ENCODE peak calls at places on chromosome 10, in four cellular contexts. U is A549, G is WTC11, B is HepG2. C is an unnamed sample.
A peak's percentile ranks its signal among the peaks of the same experiment; 100 is the strongest.

GRCh38 chr10:123517376-123517775 is 148.8 kb upstream of the GPR26 start:
- DNase-seq in G (no peak), U (no peak), B (peak; percentile 41), C (no peak)

GRCh38 chr10:50325449-50326188 is 74.3 kb upstream of the ASAH2 start:
- DNase-seq in U (peak; percentile 56), G (no peak), B (no peak), C (peak; percentile 92)

GRCh38 chr10:92873029-92873428 is 24.7 kb downstream of the EXOC6 start:
- DNase-seq in U (no peak), B (peak; percentile 33), G (no peak), C (no peak)

GRCh38 chr10:126014309-126014708 is 117.9 kb downstream of the FANK1 start:
- DNase-seq in G (no peak), U (no peak), B (no peak), C (no peak)

GRCh38 chr10:13062813-13063212 is 37.1 kb upstream of the OPTN start:
- DNase-seq in G (no peak), B (no peak), U (no peak), C (peak; percentile 44)

GRCh38 chr10:44306147-44306710 is 78.7 kb downstream of the CXCL12 start:
- DNase-seq in B (no peak), U (peak; percentile 17), G (no peak), C (no peak)

GRCh38 chr10:113104071-113104470 is 154.0 kb downstream of the TCF7L2 start:
- DNase-seq in B (no peak), G (no peak), U (no peak), C (no peak)

GRCh38 chr10:88531383-88532092 is 51.6 kb downstream of the RNLS start:
- DNase-seq in U (no peak), G (no peak), B (no peak), C (no peak)

GRCh38 chr10:15587271-15587670 is 132.5 kb downstream of the ITGA8 start:
- DNase-seq in B (no peak), G (no peak), U (no peak), C (no peak)

GRCh38 chr10:65194131-65194530 is 1672.9 kb downstream of the REEP3 start:
- DNase-seq in U (peak; percentile 14), G (no peak), B (no peak), C (no peak)

GRCh38 chr10:124354411-124355382 is 64.0 kb downstream of the OAT start:
- DNase-seq in B (peak; percentile 75), U (peak; percentile 27), G (no peak), C (peak; percentile 66)

GRCh38 chr10:34687434-34688205 is 127.5 kb downstream of the PARD3 start:
- DNase-seq in B (no peak), U (peak; percentile 15), G (no peak), C (no peak)

GRCh38 chr10:79127151-79127961 is 58.6 kb downstream of the ZMIZ1 start:
- DNase-seq in B (peak; percentile 92), U (peak; percentile 95), G (no peak), C (peak; percentile 73)

GRCh38 chr10:33832124-33832787 is 497.8 kb upstream of the NRP1 start:
- DNase-seq in U (no peak), B (peak; percentile 89), G (no peak), C (no peak)

GRCh38 chr10:121501796-121502195 is 96.4 kb downstream of the FGFR2 start:
- DNase-seq in U (no peak), B (no peak), G (no peak), C (no peak)

GRCh38 chr10:44383749-44384600 is 922 bp downstream of the CXCL12 start:
- DNase-seq in U (peak; percentile 37), G (no peak), B (no peak), C (no peak)

GRCh38 chr10:21673668-21674067 is 139.6 kb downstream of the MLLT10 start:
- DNase-seq in U (no peak), G (no peak), B (no peak), C (no peak)

GRCh38 chr10:17386616-17387075 is 67.7 kb downstream of the ST8SIA6 start:
- DNase-seq in U (no peak), B (no peak), G (peak; percentile 26), C (peak; percentile 60)

GRCh38 chr10:86946215-86947170 is 10.9 kb downstream of the MMRN2 start:
- DNase-seq in B (no peak), G (peak; percentile 3), U (no peak), C (no peak)

GRCh38 chr10:28858641-28859040 is 181.3 kb downstream of the BAMBI start:
- DNase-seq in G (no peak), B (no peak), U (no peak), C (no peak)

GRCh38 chr10:11871470-11871869 is 48.3 kb downstream of the PROSER2 start:
- DNase-seq in G (no peak), U (no peak), B (no peak), C (no peak)

GRCh38 chr10:46289209-46289810 is 2.5 kb downstream of the ANTXRL start:
- DNase-seq in B (no peak), G (no peak), U (no peak), C (no peak)

GRCh38 chr10:11335167-11335652 is 276.2 kb downstream of the USP6NL start:
- DNase-seq in G (no peak), B (no peak), U (no peak), C (peak; percentile 16)

GRCh38 chr10:69089638-69090599 is 2.0 kb downstream of the SRGN start:
- DNase-seq in G (no peak), B (no peak), U (no peak), C (peak; percentile 34)

GRCh38 chr10:110059965-110060364 is 52.2 kb downstream of the ADD3 start:
- DNase-seq in G (no peak), U (no peak), B (no peak), C (no peak)

GRCh38 chr10:102342462-102342861 is 53.0 kb upstream of the NFKB2 start:
- DNase-seq in U (no peak), G (peak; percentile 59), B (no peak), C (no peak)

GRCh38 chr10:22624289-22624738 is 90.1 kb downstream of the PIP4K2A start:
- DNase-seq in U (peak; percentile 67), G (no peak), B (peak; percentile 97), C (peak; percentile 42)

GRCh38 chr10:43252785-43253341 is 14.0 kb downstream of the RASGEF1A start:
- DNase-seq in U (no peak), B (no peak), G (no peak), C (no peak)
- TF ChIP-seq HMGXB4 in U (no peak), B (no peak), G (no peak), C (no peak)

DNA sequence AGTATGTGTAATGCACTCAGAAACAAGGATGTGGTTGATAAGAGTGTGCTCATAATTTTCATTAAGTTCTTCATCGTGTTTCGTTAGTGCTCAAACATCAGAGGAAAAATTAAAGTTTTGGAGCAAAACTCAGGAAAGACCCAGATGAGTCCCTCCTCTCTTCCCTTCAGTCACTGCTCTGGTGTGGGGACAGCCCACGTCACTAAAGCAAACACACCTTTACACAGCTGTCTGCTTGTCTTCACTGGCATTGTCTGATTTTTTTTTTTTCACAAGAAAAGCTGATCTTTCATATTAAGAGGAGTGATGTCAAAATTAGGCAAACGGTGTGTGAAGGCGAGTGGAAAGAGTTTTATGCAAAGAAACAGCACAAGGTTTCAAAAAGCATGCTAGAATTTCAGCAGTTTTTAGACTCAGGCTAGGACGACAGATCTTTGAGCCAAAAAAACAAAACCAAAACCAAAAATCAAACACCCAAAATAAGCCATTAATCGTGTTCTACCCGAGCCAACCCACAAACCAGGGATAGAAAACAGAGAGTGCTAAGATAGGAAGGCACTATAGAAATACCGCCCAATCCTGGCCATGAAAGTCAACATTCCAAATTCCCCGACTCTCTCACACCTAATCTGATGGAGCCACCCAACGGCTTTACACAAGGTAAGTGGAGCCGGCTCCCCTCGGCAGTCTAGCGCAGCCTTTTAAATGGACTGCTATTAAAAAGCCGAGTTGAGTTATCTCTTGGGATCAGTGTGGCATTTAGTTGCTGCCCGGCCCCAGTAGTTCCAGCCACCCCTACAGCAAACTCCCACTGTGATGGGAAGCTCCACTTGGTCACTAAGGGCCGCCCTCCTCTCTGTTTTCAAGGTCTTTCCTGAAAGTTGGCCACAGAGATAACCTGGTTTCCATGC is 27.9 kb upstream of the GATA3 start:
- DNase-seq in U (no peak), G (no peak), B (peak; percentile 39), C (no peak)
- TF ChIP-seq HMGXB4 in U (no peak), G (no peak), B (no peak), C (no peak)

DNA sequence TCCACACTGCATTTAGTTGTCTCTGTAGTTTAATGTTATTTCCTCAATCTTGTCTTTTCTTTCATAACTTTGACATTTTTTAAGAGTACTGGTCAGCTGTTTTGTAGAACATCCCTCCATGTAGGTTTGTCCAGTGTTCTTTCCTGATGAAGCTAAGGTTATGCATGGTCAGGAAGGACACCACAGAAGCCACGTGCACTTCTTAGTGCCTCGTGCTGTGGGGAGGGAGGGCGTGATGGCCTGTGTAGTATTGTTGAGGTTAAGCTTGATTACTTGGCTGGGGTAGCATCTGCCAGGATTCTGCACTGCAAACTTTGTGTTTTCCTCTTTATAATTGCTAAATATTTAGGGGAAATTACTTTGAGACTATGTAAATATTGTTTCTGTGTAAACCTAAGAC is 48.3 kb downstream of the MCMBP start:
- DNase-seq in U (no peak), B (no peak), G (no peak), C (no peak)
- TF ChIP-seq HMGXB4 in U (no peak), B (no peak), G (no peak), C (no peak)

GRCh38 chr10:70430489-70431445 is 10.7 kb downstream of the NODAL start:
- DNase-seq in U (peak; percentile 11), B (peak; percentile 80), G (peak; percentile 33), C (no peak)
- TF ChIP-seq HMGXB4 in U (no peak), B (no peak), G (no peak), C (no peak)

GRCh38 chr10:71367279-71367678 is 29.4 kb upstream of the CDH23 start:
- DNase-seq in G (no peak), B (no peak), U (no peak), C (no peak)
- TF ChIP-seq HMGXB4 in G (no peak), B (no peak), U (no peak), C (no peak)

GRCh38 chr10:130611239-130611638 is 475.0 kb downstream of the GLRX3 start:
- DNase-seq in G (no peak), B (no peak), U (no peak), C (no peak)

GRCh38 chr10:130607386-130607785 is 471.2 kb downstream of the GLRX3 start:
- DNase-seq in U (no peak), G (no peak), B (no peak), C (no peak)

GRCh38 chr10:130606001-130606405 is 469.8 kb downstream of the GLRX3 start:
- DNase-seq in G (no peak), U (no peak), B (no peak), C (no peak)
- TF ChIP-seq HMGXB4 in G (no peak), U (no peak), B (no peak), C (no peak)

GRCh38 chr10:30438016-30438850 is 4.2 kb downstream of the MAP3K8 start:
- DNase-seq in B (peak; percentile 95), G (no peak), U (no peak), C (no peak)
- TF ChIP-seq HMGXB4 in B (peak; percentile 39), G (no peak), U (no peak), C (no peak)

DNA sequence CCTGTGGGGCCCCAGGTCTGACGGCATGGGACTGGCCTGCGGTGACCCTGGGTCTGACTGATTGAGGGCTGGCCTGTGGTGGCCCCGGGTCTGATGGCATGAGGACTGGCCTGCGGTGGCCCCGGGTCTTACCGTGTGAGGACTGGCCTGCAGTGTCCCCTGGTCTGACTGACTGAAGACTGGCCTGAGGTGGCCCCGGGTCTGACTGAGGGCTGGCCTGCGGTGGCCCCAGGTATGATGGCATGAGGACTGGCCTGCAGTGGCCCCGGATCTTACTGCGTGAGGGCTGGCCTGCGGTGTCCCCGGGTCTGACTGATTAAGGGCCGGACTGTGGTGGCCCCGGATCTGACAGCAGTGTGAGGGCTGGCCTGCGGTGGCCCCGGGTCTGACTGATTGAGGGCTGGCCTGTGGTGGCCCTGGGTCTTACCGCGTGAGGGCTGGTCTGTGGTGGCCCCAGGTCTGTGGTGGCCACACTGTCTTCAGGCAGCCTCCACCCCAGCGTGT is 10.9 kb downstream of the JAKMIP3 start:
- DNase-seq in B (no peak), G (no peak), U (no peak), C (no peak)
- TF ChIP-seq HMGXB4 in B (no peak), G (no peak), U (no peak), C (no peak)